ENCODE peak calls at places on chromosomes 7 and 10, in five cellular contexts. D, P, F, M and B are unnamed samples.
A peak's percentile ranks its signal among the peaks of the same experiment; 100 is the strongest.

GRCh38 chr10:15096661-15097010 is 519 bp upstream of the RPP38 start:
- DNase-seq in D (no peak), P (no peak), F (no peak), M (no peak), B (no peak)

GRCh38 chr10:45421231-45422097 is 47.4 kb downstream of the ALOX5 start:
- DNase-seq in D (no peak), P (no peak), F (no peak), M (peak; percentile 73), B (peak; percentile 69)

GRCh38 chr7:155260498-155260872 is 37.2 kb upstream of the INSIG1 start:
- DNase-seq in D (no peak), P (no peak), F (no peak), M (no peak), B (no peak)

GRCh38 chr7:155536451-155536850 is 9.9 kb downstream of the CNPY1 start:
- DNase-seq in D (no peak), P (no peak), F (no peak), M (no peak), B (no peak)

GRCh38 chr10:113539789-113540188 is 13.1 kb upstream of the HABP2 start:
- DNase-seq in D (peak; percentile 14), P (no peak), F (no peak), M (no peak), B (no peak)

GRCh38 chr7:371119-371778 is 81.3 kb downstream of the FOXL3 start:
- DNase-seq in D (no peak), P (peak; percentile 27), F (peak; percentile 55), M (no peak), B (no peak)

GRCh38 chr7:135338151-135338550 is 104.5 kb downstream of the STRA8 start:
- DNase-seq in D (no peak), P (no peak), F (no peak), M (no peak), B (peak; percentile 7)

GRCh38 chr7:154953006-154953684 is 49.8 kb downstream of the PAXIP1 start:
- DNase-seq in D (no peak), P (peak; percentile 71), F (peak; percentile 65), M (peak; percentile 52), B (no peak)

GRCh38 chr7:30390872-30391646 is 87.5 kb downstream of the NOD1 start:
- DNase-seq in D (no peak), P (no peak), F (no peak), M (no peak), B (no peak)

GRCh38 chr10:127374901-127375300 is 174.2 kb upstream of the NPS start:
- DNase-seq in D (no peak), P (no peak), F (no peak), M (no peak), B (no peak)

GRCh38 chr7:30212720-30213119 is 71.7 kb upstream of the ZNRF2 start:
- DNase-seq in D (no peak), P (no peak), F (no peak), M (no peak), B (no peak)

GRCh38 chr7:26267631-26268166 is 24.0 kb upstream of the SNX10 start:
- DNase-seq in D (no peak), P (no peak), F (no peak), M (no peak), B (no peak)

GRCh38 chr10:106513328-106513727 is 651.2 kb downstream of the SORCS1 start:
- DNase-seq in D (no peak), P (no peak), F (no peak), M (no peak), B (no peak)

GRCh38 chr7:98284335-98285036 is 3.0 kb downstream of the BRI3 start:
- DNase-seq in D (peak; percentile 50), P (peak; percentile 85), F (peak; percentile 92), M (no peak), B (peak; percentile 93)

GRCh38 chr7:55592492-55592891 is 20.2 kb upstream of the VOPP1 start:
- DNase-seq in D (no peak), P (no peak), F (no peak), M (no peak), B (no peak)

GRCh38 chr7:48786951-48787350 is 137.4 kb upstream of the CDC14C start:
- DNase-seq in D (no peak), P (no peak), F (no peak), M (no peak), B (no peak)

GRCh38 chr10:123147635-123148413 is at the start of gene HMX2:
- DNase-seq in D (no peak), P (no peak), F (no peak), M (no peak), B (no peak)

GRCh38 chr7:91352091-91352490 is 87.9 kb downstream of the FZD1 start:
- DNase-seq in D (no peak), P (no peak), F (no peak), M (no peak), B (no peak)

DNA sequence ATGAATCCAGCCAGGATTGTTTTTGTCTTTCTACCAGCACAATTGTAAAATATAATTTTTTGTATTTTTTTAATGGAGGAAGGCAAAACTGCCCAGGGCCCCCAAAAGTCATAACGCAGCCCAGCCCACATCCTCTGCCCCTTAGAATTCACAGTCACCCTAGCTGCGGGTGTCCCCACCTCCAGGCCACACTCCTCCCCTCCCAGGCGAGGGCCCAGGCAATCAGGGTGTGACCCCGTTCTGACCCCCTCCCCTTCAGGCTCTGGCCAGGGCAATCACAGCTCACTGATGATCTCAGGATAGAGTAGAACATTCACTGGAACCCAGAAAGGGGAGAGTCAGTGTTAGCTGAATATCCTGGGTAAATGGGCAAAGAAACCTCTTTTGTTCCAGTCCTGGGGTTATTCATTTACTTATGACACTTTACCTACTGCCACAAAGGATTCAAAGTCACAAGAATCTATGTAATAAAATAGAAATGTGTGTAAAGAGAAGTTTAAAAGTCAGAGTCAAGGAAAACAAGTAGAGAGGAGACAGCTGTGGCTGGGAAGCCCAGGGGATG is 92.0 kb upstream of the MACROH2A2 start:
- DNase-seq in D (no peak), P (no peak), F (peak; percentile 2), M (no peak), B (no peak)
- TF ChIP-seq CTCF in D (no peak), P (no peak), F (no peak), M (no peak), B (no peak)

DNA sequence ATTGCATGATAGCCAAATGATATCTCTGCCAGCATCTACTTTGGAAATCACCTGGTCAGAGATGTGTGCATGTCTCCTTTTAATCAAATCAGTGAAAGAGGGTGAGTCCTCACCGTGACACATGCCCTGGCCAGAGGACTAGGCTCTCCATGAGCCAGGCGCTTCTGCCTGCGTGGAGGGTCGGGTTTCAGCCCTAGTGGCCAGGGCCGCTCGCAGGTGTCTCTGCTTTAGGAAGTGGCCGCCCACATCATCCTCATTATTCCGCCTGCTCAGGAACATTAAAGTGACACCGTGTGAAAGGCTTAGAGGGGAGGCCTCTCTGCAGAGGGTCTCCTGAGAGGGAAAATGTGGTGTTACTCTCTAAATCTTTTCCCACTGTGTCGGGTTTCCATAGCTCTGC is 173.6 kb upstream of the PRKCQ start:
- DNase-seq in D (no peak), P (no peak), F (no peak), M (no peak), B (peak; percentile 45)
- TF ChIP-seq CTCF in D (no peak), P (no peak), F (no peak), M (no peak), B (no peak)

GRCh38 chr10:18418579-18419210 is 232.7 kb downstream of the NSUN6 start:
- DNase-seq in D (no peak), P (no peak), F (no peak), M (no peak), B (no peak)

GRCh38 chr10:18421726-18422293 is 229.6 kb downstream of the NSUN6 start:
- DNase-seq in D (no peak), P (no peak), F (no peak), M (no peak), B (no peak)

GRCh38 chr10:18414061-18414460 is 237.3 kb downstream of the NSUN6 start:
- DNase-seq in D (no peak), P (no peak), F (no peak), M (no peak), B (no peak)

GRCh38 chr10:18419945-18420344 is 231.4 kb downstream of the NSUN6 start:
- DNase-seq in D (no peak), P (no peak), F (no peak), M (no peak), B (no peak)

GRCh38 chr10:18417950-18418527 is 233.3 kb downstream of the NSUN6 start:
- DNase-seq in D (no peak), P (no peak), F (no peak), M (no peak), B (no peak)
- TF ChIP-seq CTCF in D (no peak), P (no peak), F (no peak), M (no peak), B (no peak)

GRCh38 chr7:109967401-109967800 is 1123.5 kb upstream of the LRRN3 start:
- DNase-seq in D (no peak), P (no peak), F (no peak), M (no peak), B (no peak)
- TF ChIP-seq CTCF in D (no peak), P (no peak), F (no peak), M (no peak), B (no peak)

GRCh38 chr10:62249974-62250373 is 18.7 kb downstream of the RTKN2 start:
- DNase-seq in D (no peak), P (no peak), F (no peak), M (no peak), B (no peak)

GRCh38 chr10:62250594-62251198 is 17.9 kb downstream of the RTKN2 start:
- DNase-seq in D (peak; percentile 25), P (no peak), F (no peak), M (no peak), B (no peak)

GRCh38 chr10:62252051-62252450 is 16.6 kb downstream of the RTKN2 start:
- DNase-seq in D (no peak), P (no peak), F (no peak), M (no peak), B (no peak)

GRCh38 chr10:62244785-62245595 is 23.7 kb downstream of the RTKN2 start:
- DNase-seq in D (peak; percentile 29), P (no peak), F (peak; percentile 70), M (peak; percentile 53), B (no peak)

DNA sequence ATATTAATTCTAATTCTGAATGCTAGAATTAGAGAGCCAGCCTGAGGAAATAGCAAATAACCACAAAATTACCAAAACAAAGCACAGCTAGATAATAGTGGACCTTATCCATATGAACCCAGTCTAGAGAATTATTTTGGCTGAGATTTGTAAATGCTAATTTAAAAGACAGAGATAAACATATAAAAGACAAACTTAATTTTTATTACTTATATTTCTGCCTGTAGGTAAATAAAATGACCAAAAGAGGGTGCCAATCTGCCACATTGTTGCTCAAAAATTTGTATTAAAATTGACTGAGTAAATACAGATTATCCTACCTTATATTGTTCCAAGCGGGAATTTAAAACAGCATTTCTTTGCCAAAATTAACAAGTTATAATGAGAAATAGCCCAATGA is 20.2 kb downstream of the RTKN2 start:
- DNase-seq in D (no peak), P (no peak), F (no peak), M (no peak), B (no peak)
- TF ChIP-seq CTCF in D (peak; percentile 34), P (no peak), F (no peak), M (peak; percentile 21), B (no peak)